ENCODE peak calls at places on chromosomes 16 and 17, in ten cellular contexts. One of them, this sample, is unnamed.

GRCh38 chr16:11164482-11165270 is 91.3 kb downstream of the SOCS1 start:
- DNase-seq in astrocyte of the hippocampus: peak
- DNase-seq in GM19239: no peak
- DNase-seq in GM04504: no peak
- DNase-seq in amniotic stem cell: no peak
- DNase-seq in OCI-LY7: no peak
- DNase-seq in A172: no peak
- DNase-seq in SHP77: no peak
- DNase-seq in stimulated activated CD8-positive, alpha-beta memory T cell treated with anti-CD3 and anti-CD28 coated beads, Interleukin-12 subunit alpha, Interleukin-12 subunit beta, amount 100 ng/mL, for 1 hour: no peak
- DNase-seq in dermis blood vessel endothelial cell: no peak
- DNase-seq in this sample: no peak

GRCh38 chr16:58832496-58832895 is 98.4 kb upstream of the GOT2 start:
- DNase-seq in GM04504: no peak
- DNase-seq in stimulated activated CD8-positive, alpha-beta memory T cell treated with anti-CD3 and anti-CD28 coated beads, Interleukin-12 subunit alpha, Interleukin-12 subunit beta, amount 100 ng/mL, for 1 hour: no peak
- DNase-seq in SHP77: no peak
- DNase-seq in GM19239: no peak
- DNase-seq in amniotic stem cell: no peak
- DNase-seq in dermis blood vessel endothelial cell: no peak
- DNase-seq in OCI-LY7: no peak
- DNase-seq in A172: peak
- DNase-seq in astrocyte of the hippocampus: no peak
- DNase-seq in this sample: no peak

GRCh38 chr17:76254275-76254674 is 10.9 kb upstream of the UBALD2 start:
- DNase-seq in astrocyte of the hippocampus: no peak
- DNase-seq in OCI-LY7: no peak
- DNase-seq in SHP77: no peak
- DNase-seq in GM19239: no peak
- DNase-seq in A172: no peak
- DNase-seq in dermis blood vessel endothelial cell: no peak
- DNase-seq in amniotic stem cell: no peak
- DNase-seq in stimulated activated CD8-positive, alpha-beta memory T cell treated with anti-CD3 and anti-CD28 coated beads, Interleukin-12 subunit alpha, Interleukin-12 subunit beta, amount 100 ng/mL, for 1 hour: no peak
- DNase-seq in GM04504: no peak
- DNase-seq in this sample: no peak

GRCh38 chr16:74868501-74868900 is 93.9 kb upstream of the FA2H start:
- DNase-seq in GM19239: no peak
- DNase-seq in dermis blood vessel endothelial cell: peak
- DNase-seq in astrocyte of the hippocampus: peak
- DNase-seq in OCI-LY7: peak
- DNase-seq in amniotic stem cell: no peak
- DNase-seq in A172: no peak
- DNase-seq in stimulated activated CD8-positive, alpha-beta memory T cell treated with anti-CD3 and anti-CD28 coated beads, Interleukin-12 subunit alpha, Interleukin-12 subunit beta, amount 100 ng/mL, for 1 hour: no peak
- DNase-seq in GM04504: no peak
- DNase-seq in SHP77: no peak
- DNase-seq in this sample: no peak

GRCh38 chr17:48646183-48647102 is 20.3 kb upstream of the HOXB9 start:
- DNase-seq in stimulated activated CD8-positive, alpha-beta memory T cell treated with anti-CD3 and anti-CD28 coated beads, Interleukin-12 subunit alpha, Interleukin-12 subunit beta, amount 100 ng/mL, for 1 hour: no peak
- DNase-seq in amniotic stem cell: no peak
- DNase-seq in A172: no peak
- DNase-seq in astrocyte of the hippocampus: no peak
- DNase-seq in GM19239: no peak
- DNase-seq in GM04504: no peak
- DNase-seq in OCI-LY7: no peak
- DNase-seq in dermis blood vessel endothelial cell: no peak
- DNase-seq in SHP77: peak
- DNase-seq in this sample: peak

GRCh38 chr17:9050801-9051401 is 29.6 kb downstream of the NTN1 start:
- DNase-seq in astrocyte of the hippocampus: peak
- DNase-seq in GM19239: no peak
- DNase-seq in dermis blood vessel endothelial cell: no peak
- DNase-seq in SHP77: no peak
- DNase-seq in OCI-LY7: no peak
- DNase-seq in GM04504: no peak
- DNase-seq in amniotic stem cell: no peak
- DNase-seq in stimulated activated CD8-positive, alpha-beta memory T cell treated with anti-CD3 and anti-CD28 coated beads, Interleukin-12 subunit alpha, Interleukin-12 subunit beta, amount 100 ng/mL, for 1 hour: no peak
- DNase-seq in A172: peak
- DNase-seq in this sample: no peak

GRCh38 chr16:86994651-86995171 is 322.5 kb downstream of the C16orf95 start:
- DNase-seq in stimulated activated CD8-positive, alpha-beta memory T cell treated with anti-CD3 and anti-CD28 coated beads, Interleukin-12 subunit alpha, Interleukin-12 subunit beta, amount 100 ng/mL, for 1 hour: no peak
- DNase-seq in GM04504: peak
- DNase-seq in SHP77: no peak
- DNase-seq in GM19239: no peak
- DNase-seq in dermis blood vessel endothelial cell: peak
- DNase-seq in A172: peak
- DNase-seq in astrocyte of the hippocampus: peak
- DNase-seq in amniotic stem cell: peak
- DNase-seq in OCI-LY7: no peak
- DNase-seq in this sample: no peak

GRCh38 chr16:81510016-81510415 is 65.4 kb downstream of the CMIP start:
- DNase-seq in GM04504: no peak
- DNase-seq in amniotic stem cell: no peak
- DNase-seq in dermis blood vessel endothelial cell: no peak
- DNase-seq in astrocyte of the hippocampus: no peak
- DNase-seq in GM19239: no peak
- DNase-seq in A172: no peak
- DNase-seq in SHP77: no peak
- DNase-seq in OCI-LY7: no peak
- DNase-seq in stimulated activated CD8-positive, alpha-beta memory T cell treated with anti-CD3 and anti-CD28 coated beads, Interleukin-12 subunit alpha, Interleukin-12 subunit beta, amount 100 ng/mL, for 1 hour: no peak
- DNase-seq in this sample: no peak

GRCh38 chr16:85650864-85651811 is 37.6 kb downstream of the GINS2 start:
- DNase-seq in amniotic stem cell: no peak
- DNase-seq in GM19239: no peak
- DNase-seq in GM04504: no peak
- DNase-seq in dermis blood vessel endothelial cell: no peak
- DNase-seq in A172: no peak
- DNase-seq in OCI-LY7: peak
- DNase-seq in SHP77: peak
- DNase-seq in astrocyte of the hippocampus: peak
- DNase-seq in stimulated activated CD8-positive, alpha-beta memory T cell treated with anti-CD3 and anti-CD28 coated beads, Interleukin-12 subunit alpha, Interleukin-12 subunit beta, amount 100 ng/mL, for 1 hour: no peak
- DNase-seq in this sample: no peak

GRCh38 chr17:81582341-81582740 is 30.2 kb upstream of the FAAP100 start:
- DNase-seq in astrocyte of the hippocampus: peak
- DNase-seq in GM19239: no peak
- DNase-seq in SHP77: no peak
- DNase-seq in OCI-LY7: no peak
- DNase-seq in amniotic stem cell: peak
- DNase-seq in dermis blood vessel endothelial cell: no peak
- DNase-seq in stimulated activated CD8-positive, alpha-beta memory T cell treated with anti-CD3 and anti-CD28 coated beads, Interleukin-12 subunit alpha, Interleukin-12 subunit beta, amount 100 ng/mL, for 1 hour: no peak
- DNase-seq in A172: peak
- DNase-seq in GM04504: no peak
- DNase-seq in this sample: no peak

GRCh38 chr17:74200112-74200511 is 3.4 kb upstream of the RPL38 start:
- DNase-seq in A172: no peak
- DNase-seq in SHP77: no peak
- DNase-seq in GM04504: no peak
- DNase-seq in OCI-LY7: no peak
- DNase-seq in astrocyte of the hippocampus: no peak
- DNase-seq in stimulated activated CD8-positive, alpha-beta memory T cell treated with anti-CD3 and anti-CD28 coated beads, Interleukin-12 subunit alpha, Interleukin-12 subunit beta, amount 100 ng/mL, for 1 hour: no peak
- DNase-seq in amniotic stem cell: no peak
- DNase-seq in dermis blood vessel endothelial cell: no peak
- DNase-seq in GM19239: no peak
- DNase-seq in this sample: no peak

GRCh38 chr16:71666264-71666663 is 40.3 kb downstream of the MARVELD3 start:
- DNase-seq in GM19239: no peak
- DNase-seq in SHP77: no peak
- DNase-seq in stimulated activated CD8-positive, alpha-beta memory T cell treated with anti-CD3 and anti-CD28 coated beads, Interleukin-12 subunit alpha, Interleukin-12 subunit beta, amount 100 ng/mL, for 1 hour: no peak
- DNase-seq in astrocyte of the hippocampus: no peak
- DNase-seq in OCI-LY7: no peak
- DNase-seq in dermis blood vessel endothelial cell: no peak
- DNase-seq in amniotic stem cell: no peak
- DNase-seq in A172: no peak
- DNase-seq in GM04504: no peak
- DNase-seq in this sample: no peak

GRCh38 chr16:31094088-31094423 is 541 bp downstream of the VKORC1 start:
- DNase-seq in A172: no peak
- DNase-seq in astrocyte of the hippocampus: peak
- DNase-seq in SHP77: peak
- DNase-seq in amniotic stem cell: no peak
- DNase-seq in dermis blood vessel endothelial cell: no peak
- DNase-seq in OCI-LY7: no peak
- DNase-seq in GM19239: no peak
- DNase-seq in stimulated activated CD8-positive, alpha-beta memory T cell treated with anti-CD3 and anti-CD28 coated beads, Interleukin-12 subunit alpha, Interleukin-12 subunit beta, amount 100 ng/mL, for 1 hour: no peak
- DNase-seq in GM04504: no peak
- DNase-seq in this sample: no peak

GRCh38 chr16:65909310-65910050 is 457.0 kb upstream of the CDH5 start:
- DNase-seq in GM04504: no peak
- DNase-seq in dermis blood vessel endothelial cell: no peak
- DNase-seq in GM19239: no peak
- DNase-seq in stimulated activated CD8-positive, alpha-beta memory T cell treated with anti-CD3 and anti-CD28 coated beads, Interleukin-12 subunit alpha, Interleukin-12 subunit beta, amount 100 ng/mL, for 1 hour: no peak
- DNase-seq in amniotic stem cell: no peak
- DNase-seq in OCI-LY7: peak
- DNase-seq in astrocyte of the hippocampus: peak
- DNase-seq in A172: peak
- DNase-seq in SHP77: no peak
- DNase-seq in this sample: peak

GRCh38 chr16:50839920-50840729 is 98.2 kb downstream of the CYLD start:
- DNase-seq in dermis blood vessel endothelial cell: no peak
- DNase-seq in astrocyte of the hippocampus: no peak
- DNase-seq in GM19239: no peak
- DNase-seq in amniotic stem cell: no peak
- DNase-seq in OCI-LY7: no peak
- DNase-seq in SHP77: no peak
- DNase-seq in stimulated activated CD8-positive, alpha-beta memory T cell treated with anti-CD3 and anti-CD28 coated beads, Interleukin-12 subunit alpha, Interleukin-12 subunit beta, amount 100 ng/mL, for 1 hour: no peak
- DNase-seq in GM04504: no peak
- DNase-seq in A172: no peak
- DNase-seq in this sample: no peak

GRCh38 chr16:73683804-73684203 is 612.8 kb upstream of the PSMD7 start:
- DNase-seq in A172: no peak
- DNase-seq in stimulated activated CD8-positive, alpha-beta memory T cell treated with anti-CD3 and anti-CD28 coated beads, Interleukin-12 subunit alpha, Interleukin-12 subunit beta, amount 100 ng/mL, for 1 hour: no peak
- DNase-seq in SHP77: no peak
- DNase-seq in astrocyte of the hippocampus: no peak
- DNase-seq in OCI-LY7: no peak
- DNase-seq in dermis blood vessel endothelial cell: no peak
- DNase-seq in GM04504: no peak
- DNase-seq in amniotic stem cell: no peak
- DNase-seq in GM19239: no peak
- DNase-seq in this sample: no peak

GRCh38 chr17:77681820-77682219 is 276.7 kb upstream of the TNRC6C start:
- DNase-seq in astrocyte of the hippocampus: peak
- DNase-seq in dermis blood vessel endothelial cell: no peak
- DNase-seq in SHP77: peak
- DNase-seq in GM04504: no peak
- DNase-seq in stimulated activated CD8-positive, alpha-beta memory T cell treated with anti-CD3 and anti-CD28 coated beads, Interleukin-12 subunit alpha, Interleukin-12 subunit beta, amount 100 ng/mL, for 1 hour: no peak
- DNase-seq in GM19239: no peak
- DNase-seq in OCI-LY7: no peak
- DNase-seq in amniotic stem cell: no peak
- DNase-seq in A172: no peak
- DNase-seq in this sample: no peak